ENCODE peak calls at places on chromosome X, in five cellular contexts. K is HCT116, I is OCI-LY7, A is stomach, P is Peyer's patch. O is an unnamed sample.

GRCh38 chrX:48834383-48834709 is 1.1 kb downstream of the PCSK1N start:
- DNase-seq in I (peak; percentile 5), A (no peak), K (no peak), P (no peak), O (no peak)

GRCh38 chrX:82748901-82749505 is 759.1 kb upstream of the POU3F4 start:
- DNase-seq in A (no peak), P (no peak), I (no peak), K (no peak), O (no peak)

GRCh38 chrX:46180258-46180687 is 364.9 kb downstream of the ZNF674 start:
- DNase-seq in K (peak; percentile 85), A (no peak), P (peak; percentile 45), I (no peak), O (peak; percentile 33)

GRCh38 chrX:145506225-145506624 is 258.9 kb downstream of the SPANXN1 start:
- DNase-seq in K (no peak), A (no peak), P (no peak), I (no peak), O (no peak)

GRCh38 chrX:10529344-10529743 is 91.0 kb downstream of the MID1 start:
- DNase-seq in I (no peak), P (no peak), A (no peak), K (no peak), O (no peak)

GRCh38 chrX:124346877-124347241 is 496 bp downstream of the SH2D1A start:
- DNase-seq in A (no peak), P (no peak), I (no peak), K (no peak), O (no peak)

GRCh38 chrX:124863303-124863702 is 456.4 kb upstream of the TEX13C start:
- DNase-seq in P (no peak), A (no peak), K (no peak), I (no peak), O (no peak)

GRCh38 chrX:130120746-130121504 is 10.6 kb upstream of the ELF4 start:
- DNase-seq in K (no peak), P (peak; percentile 87), I (peak; percentile 56), A (peak; percentile 72), O (peak; percentile 80)

GRCh38 chrX:10467793-10468192 is 152.6 kb downstream of the MID1 start:
- DNase-seq in K (no peak), P (no peak), A (no peak), I (no peak), O (no peak)

GRCh38 chrX:136643243-136643642 is 4.7 kb upstream of the CD40LG start:
- DNase-seq in I (no peak), A (no peak), P (no peak), K (no peak), O (no peak)

GRCh38 chrX:68978211-68978780 is 149.5 kb downstream of the EFNB1 start:
- DNase-seq in P (no peak), A (no peak), K (no peak), I (no peak), O (no peak)

GRCh38 chrX:136953867-136954787 is 73.6 kb upstream of the RBMX start:
- DNase-seq in A (peak; percentile 70), I (peak; percentile 68), P (peak; percentile 79), K (peak; percentile 40), O (no peak)

GRCh38 chrX:53711446-53711845 is 24.9 kb upstream of the HUWE1 start:
- DNase-seq in A (no peak), K (no peak), P (no peak), I (no peak), O (no peak)

GRCh38 chrX:108947205-108947604 is 210.8 kb upstream of the IRS4 start:
- DNase-seq in P (no peak), K (no peak), A (no peak), I (no peak), O (no peak)

GRCh38 chrX:88605222-88605583 is 141.8 kb upstream of the CPXCR1 start:
- DNase-seq in A (no peak), I (no peak), K (no peak), P (no peak), O (no peak)

GRCh38 chrX:55167124-55167523 is 53.0 kb upstream of the PAGE5 start:
- DNase-seq in K (peak; percentile 16), I (no peak), A (no peak), P (no peak), O (no peak)

GRCh38 chrX:30881797-30882196 is 7.3 kb downstream of the TAB3 start:
- DNase-seq in P (no peak), I (no peak), A (no peak), K (no peak), O (no peak)

GRCh38 chrX:31301941-31302340 is 230.1 kb upstream of the FTHL17 start:
- DNase-seq in K (no peak), I (no peak), A (no peak), P (no peak), O (no peak)

DNA sequence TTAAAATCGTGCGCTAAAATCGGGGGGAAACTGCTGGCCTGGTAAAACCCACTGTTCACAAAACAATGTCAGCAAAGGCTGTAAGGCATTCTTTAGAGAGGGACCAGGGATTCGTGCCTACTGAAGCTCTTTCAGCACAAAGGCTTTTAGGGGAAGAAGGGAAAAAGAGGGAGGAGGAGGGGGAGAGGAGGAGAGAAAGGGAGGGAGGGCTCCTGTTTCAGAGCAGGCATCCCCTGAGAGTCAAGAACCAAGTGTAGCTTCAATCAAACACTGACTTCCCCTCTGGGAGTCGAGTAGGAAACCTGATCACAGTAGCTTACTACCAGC is 9.5 kb downstream of the BCOR start:
- DNase-seq in P (no peak), K (no peak), I (no peak), A (no peak), O (no peak)
- H3K4me1 ChIP-seq in P (peaks cover 76% of the 10 kb centered on the region), K (peaks cover 67% of the 10 kb centered on the region), I (peaks cover 90% of the 10 kb centered on the region), A (peaks cover 100% of the 10 kb centered on the region), O (peaks cover 4% of the 10 kb centered on the region)

DNA sequence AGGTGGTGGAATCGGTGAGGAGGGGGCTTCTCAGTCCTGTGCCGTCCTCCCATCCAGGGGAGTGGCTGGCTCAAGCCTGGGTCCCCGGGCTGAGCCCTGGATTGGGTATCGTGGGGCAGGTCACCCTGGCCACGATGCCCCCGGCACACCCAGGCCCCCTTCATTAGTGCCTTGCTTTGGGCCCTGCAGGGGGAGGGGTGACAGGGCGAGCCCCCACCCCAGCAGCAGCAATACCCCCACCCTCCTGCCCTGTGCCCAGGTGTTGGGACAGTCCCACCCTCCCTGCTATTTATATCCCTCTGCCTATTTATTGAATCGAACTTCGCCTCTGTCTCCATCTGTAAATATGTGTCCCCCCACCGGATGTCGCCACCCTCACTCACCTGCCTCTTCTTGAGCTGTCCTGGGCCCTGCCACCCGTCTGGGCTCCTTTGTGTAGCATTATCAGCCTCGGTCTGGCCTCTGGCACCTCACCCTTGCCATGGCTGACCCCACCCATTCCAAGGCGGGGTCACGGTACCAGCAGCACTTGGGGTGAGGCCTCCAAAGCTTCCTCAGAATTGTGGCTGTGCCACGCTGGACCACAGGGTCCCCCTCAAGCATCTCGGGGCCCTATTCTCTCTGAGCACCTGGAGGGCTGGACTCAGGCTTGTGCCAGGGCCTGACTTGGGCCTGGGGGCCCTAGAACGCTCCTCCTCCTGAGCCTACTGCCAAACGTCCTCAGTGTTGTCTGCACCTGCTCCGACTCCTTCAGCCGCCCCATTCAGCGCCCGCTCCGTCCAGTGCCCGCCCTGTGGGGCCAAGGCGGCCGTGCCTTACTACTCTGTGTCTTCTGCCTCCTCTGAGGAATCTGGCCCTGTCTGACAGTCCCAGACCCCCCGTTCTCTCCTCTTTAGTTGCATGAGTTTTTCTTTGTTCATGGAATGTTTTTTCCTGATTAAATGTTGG is 6.1 kb downstream of the LAGE3 start:
- DNase-seq in A (no peak), K (no peak), P (no peak), I (no peak), O (no peak)
- H3K36me3 ChIP-seq in A (peaks cover 3% of the 10 kb centered on the region), K (no peaks in the 10 kb centered on the region), P (no peaks in the 10 kb centered on the region), I (no peaks in the 10 kb centered on the region), O (no peaks in the 10 kb centered on the region)

GRCh38 chrX:103439161-103439560 is 62.8 kb downstream of the BEX3 start:
- DNase-seq in K (no peak), P (no peak), A (no peak), I (no peak), O (no peak)

GRCh38 chrX:103437147-103437873 is 61.0 kb downstream of the BEX3 start:
- DNase-seq in K (no peak), A (no peak), P (no peak), I (no peak), O (no peak)

GRCh38 chrX:103442536-103442901 is 66.2 kb downstream of the BEX3 start:
- DNase-seq in P (no peak), I (no peak), K (no peak), A (no peak), O (no peak)

GRCh38 chrX:103440621-103441020 is 64.3 kb downstream of the BEX3 start:
- DNase-seq in A (no peak), P (no peak), I (no peak), K (no peak), O (no peak)

GRCh38 chrX:103441878-103442535 is 65.7 kb downstream of the BEX3 start:
- DNase-seq in I (no peak), K (no peak), P (no peak), A (no peak), O (no peak)
- H3K4me1 ChIP-seq in I (no peaks in the 10 kb centered on the region), K (no peaks in the 10 kb centered on the region), P (no peaks in the 10 kb centered on the region), A (no peaks in the 10 kb centered on the region), O (no peaks in the 10 kb centered on the region)

GRCh38 chrX:9144643-9145290 is 110.8 kb upstream of the FAM9B start:
- DNase-seq in A (no peak), I (no peak), K (no peak), P (no peak), O (no peak)

GRCh38 chrX:9146657-9147056 is 112.7 kb upstream of the FAM9B start:
- DNase-seq in P (no peak), K (no peak), I (no peak), A (no peak), O (no peak)

GRCh38 chrX:9137152-9137551 is 103.2 kb upstream of the FAM9B start:
- DNase-seq in I (no peak), P (no peak), A (no peak), K (no peak), O (no peak)

GRCh38 chrX:9135901-9136510 is 102.1 kb upstream of the FAM9B start:
- DNase-seq in K (no peak), P (no peak), A (no peak), I (no peak), O (no peak)

DNA sequence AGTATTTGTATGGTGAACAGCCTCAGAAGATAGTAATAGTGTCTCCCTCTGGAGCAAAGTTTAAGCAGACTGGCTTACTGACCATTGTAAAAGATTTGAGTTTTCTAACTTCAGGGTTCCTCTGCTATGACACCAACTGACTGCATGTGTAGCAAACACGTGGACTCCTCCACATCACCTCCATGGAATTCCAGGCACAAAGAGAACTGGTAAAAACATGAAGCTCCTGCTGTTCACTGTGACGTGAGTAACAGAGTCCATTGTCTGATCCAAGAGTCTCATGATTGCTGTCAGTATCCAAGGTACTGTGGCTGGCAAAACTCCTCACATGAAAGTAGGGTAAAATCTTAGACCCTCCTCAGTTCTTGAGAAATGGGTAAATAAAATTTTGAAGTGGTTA is 107.6 kb upstream of the FAM9B start:
- DNase-seq in A (no peak), K (no peak), P (no peak), I (no peak), O (no peak)
- H3K36me3 ChIP-seq in A (no peaks in the 10 kb centered on the region), K (no peaks in the 10 kb centered on the region), P (no peaks in the 10 kb centered on the region), I (no peaks in the 10 kb centered on the region), O (no peaks in the 10 kb centered on the region)

DNA sequence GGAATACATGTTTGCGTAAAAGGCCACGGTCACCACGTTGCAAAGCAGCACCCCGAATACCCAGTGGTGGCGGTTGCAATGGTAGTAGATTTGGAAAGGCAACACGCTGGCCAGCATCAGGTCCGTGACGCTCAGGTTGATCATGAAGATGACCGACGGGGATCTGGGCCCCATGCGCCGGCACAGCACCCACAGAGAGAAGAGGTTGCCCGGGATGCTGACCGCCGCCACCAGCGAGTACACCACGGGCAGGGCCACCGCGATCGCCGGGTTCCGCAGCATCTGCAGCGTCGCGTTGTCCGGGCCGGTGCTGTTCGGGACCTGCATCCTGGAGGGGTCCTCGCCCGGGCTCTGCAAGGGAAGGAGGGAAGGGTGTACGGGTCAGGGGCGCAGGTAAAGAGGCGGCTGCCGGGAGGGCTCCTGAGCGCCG is 13.5 kb upstream of the ASMTL start:
- DNase-seq in A (peak; percentile 24), I (no peak), P (peak; percentile 48), K (no peak), O (peak; percentile 20)
- H3K4me1 ChIP-seq in A (peaks cover 32% of the 10 kb centered on the region), I (peaks cover 81% of the 10 kb centered on the region), P (peaks cover 5% of the 10 kb centered on the region), K (no peaks in the 10 kb centered on the region), O (peaks cover 26% of the 10 kb centered on the region)